ENCODE peak calls at places on chromosomes 7 and 10, in seven cellular contexts. F, C, B, J, M, P and E are unnamed samples.

GRCh38 chr7:45501788-45502187 is 72.4 kb upstream of the ADCY1 start:
- DNase-seq in J (no peak), C (no peak), P (no peak), M (no peak), F (no peak), B (no peak), E (no peak)

GRCh38 chr7:128939075-128939860 is 1.5 kb downstream of the IRF5 start:
- DNase-seq in J (no peak), B (no peak), C (no peak), P (no peak), F (no peak), M (no peak), E (no peak)

GRCh38 chr10:77114181-77114821 is 523.3 kb downstream of the KCNMA1 start:
- DNase-seq in F (peak; percentile 65), M (no peak), J (no peak), B (no peak), C (no peak), P (no peak), E (no peak)

GRCh38 chr7:148699024-148699771 is 495 bp downstream of the CUL1 start:
- DNase-seq in F (peak; percentile 82), C (peak; percentile 59), J (peak; percentile 26), B (peak; percentile 45), M (peak; percentile 64), P (peak; percentile 39), E (no peak)

GRCh38 chr10:70302292-70302691 is 18.5 kb upstream of the NPFFR1 start:
- DNase-seq in B (peak; percentile 58), P (peak; percentile 21), F (no peak), C (no peak), M (no peak), J (no peak), E (no peak)

GRCh38 chr7:141231018-141231792 is 157.3 kb downstream of the TMEM178B start:
- DNase-seq in P (no peak), M (peak; percentile 48), B (peak; percentile 19), F (peak; percentile 78), J (peak; percentile 37), C (peak; percentile 49), E (no peak)

GRCh38 chr7:101537935-101538595 is 91.0 kb downstream of the MYL10 start:
- DNase-seq in C (no peak), J (no peak), F (peak; percentile 65), B (no peak), P (no peak), M (no peak), E (no peak)

GRCh38 chr10:35378547-35379210 is 42.4 kb downstream of the CCNY start:
- DNase-seq in M (no peak), C (no peak), B (peak; percentile 60), J (no peak), P (no peak), F (peak; percentile 49), E (no peak)

GRCh38 chr10:8444630-8445029 is 390.1 kb downstream of the GATA3 start:
- DNase-seq in B (no peak), M (no peak), F (peak; percentile 79), J (no peak), C (no peak), P (no peak), E (no peak)

GRCh38 chr7:99679400-99680191 is at the start of gene CYP3A5:
- DNase-seq in C (peak; percentile 37), M (peak; percentile 70), J (no peak), F (no peak), B (no peak), P (peak; percentile 27), E (peak; percentile 20)

GRCh38 chr10:76916536-76916935 is 721.1 kb downstream of the KCNMA1 start:
- DNase-seq in M (peak; percentile 52), F (no peak), J (no peak), P (no peak), B (no peak), C (no peak), E (no peak)

GRCh38 chr7:55059006-55059405 is 40.2 kb downstream of the EGFR start:
- DNase-seq in C (no peak), P (no peak), J (no peak), B (no peak), M (no peak), F (no peak), E (no peak)

GRCh38 chr7:132203021-132203420 is 373.2 kb downstream of the PLXNA4 start:
- DNase-seq in P (no peak), J (no peak), B (no peak), F (peak; percentile 69), M (no peak), C (no peak), E (no peak)

GRCh38 chr7:2723138-2723850 is 35.3 kb downstream of the AMZ1 start:
- DNase-seq in F (peak; percentile 41), B (no peak), P (no peak), M (no peak), J (peak; percentile 43), C (no peak), E (no peak)

GRCh38 chr7:512541-513311 is 6.9 kb downstream of the PDGFA start:
- DNase-seq in B (no peak), M (peak; percentile 43), J (no peak), F (no peak), C (peak; percentile 42), P (no peak), E (no peak)

GRCh38 chr7:92645531-92646061 is 55.4 kb upstream of the FAM133B start:
- DNase-seq in B (peak; percentile 15), M (peak; percentile 48), C (no peak), P (no peak), F (no peak), J (no peak), E (no peak)

GRCh38 chr10:22618081-22618785 is 96.1 kb downstream of the PIP4K2A start:
- DNase-seq in F (no peak), P (no peak), J (no peak), M (no peak), C (no peak), B (peak; percentile 69), E (no peak)

GRCh38 chr7:94710256-94710655 is 54.3 kb upstream of the SGCE start:
- DNase-seq in P (no peak), B (peak; percentile 31), J (no peak), C (no peak), F (no peak), M (peak; percentile 2), E (no peak)

GRCh38 chr10:27153855-27154198 is 357 bp downstream of the YME1L1 start:
- DNase-seq in C (no peak), J (no peak), P (peak; percentile 28), M (peak; percentile 21), B (peak; percentile 29), F (no peak), E (no peak)

GRCh38 chr10:132229834-132230556 is 43.2 kb downstream of the DPYSL4 start:
- DNase-seq in P (no peak), J (no peak), F (no peak), M (no peak), B (no peak), C (no peak), E (no peak)

GRCh38 chr10:36779238-36779846 is 346.1 kb upstream of the ANKRD30A start:
- DNase-seq in P (peak; percentile 83), B (peak; percentile 81), M (peak; percentile 69), C (peak; percentile 19), J (peak; percentile 49), F (peak; percentile 74), E (peak; percentile 38)